ENCODE peak calls at places on chromosomes 11 and 22, in five cellular contexts. G is lower lobe of right lung, D is HCT116, Y is cardiac muscle cell, P is gastrocnemius medialis. U is an unnamed sample.

GRCh38 chr22:21682385-21683175 is 16.8 kb downstream of the PPIL2 start:
- DNase-seq in P (no peak), D (no peak), Y (no peak), G (no peak), U (no peak)

GRCh38 chr11:130831506-130832385 is 84.5 kb downstream of the SNX19 start:
- DNase-seq in D (no peak), Y (no peak), G (no peak), P (no peak), U (no peak)

GRCh38 chr11:111574373-111575230 is 27.6 kb upstream of the SIK2 start:
- DNase-seq in D (no peak), P (no peak), Y (no peak), G (no peak), U (no peak)

GRCh38 chr11:102436546-102436945 is 16.0 kb downstream of the TMEM123 start:
- DNase-seq in D (no peak), G (no peak), Y (peak; percentile 37), P (no peak), U (no peak)

GRCh38 chr11:134332189-134332631 is 422 bp downstream of the GLB1L2 start:
- DNase-seq in Y (no peak), G (no peak), D (no peak), P (no peak), U (no peak)

GRCh38 chr11:64132388-64132771 is 33.5 kb downstream of the MACROD1 start:
- DNase-seq in P (no peak), G (no peak), D (no peak), Y (no peak), U (no peak)

GRCh38 chr11:95108159-95108611 is 18.5 kb downstream of the ENDOD1 start:
- DNase-seq in Y (peak; percentile 81), G (no peak), P (peak; percentile 80), D (no peak), U (no peak)

GRCh38 chr11:43760902-43761301 is 80.4 kb downstream of the HSD17B12 start:
- DNase-seq in D (no peak), Y (no peak), P (no peak), G (no peak), U (no peak)

GRCh38 chr11:120255519-120255866 is 15.6 kb downstream of the POU2F3 start:
- DNase-seq in P (no peak), G (no peak), Y (no peak), D (no peak), U (no peak)

GRCh38 chr22:21445437-21446127 is 21.6 kb upstream of the TMEM191C start:
- DNase-seq in G (peak; percentile 36), P (no peak), D (no peak), Y (no peak), U (peak; percentile 64)

GRCh38 chr11:2789791-2790580 is 90.2 kb upstream of the KCNQ1OT1 start:
- DNase-seq in Y (no peak), G (peak; percentile 27), P (peak; percentile 6), D (no peak), U (peak; percentile 58)

GRCh38 chr11:120793150-120793549 is 230.8 kb upstream of the TBCEL start:
- DNase-seq in P (no peak), D (no peak), G (no peak), Y (no peak), U (no peak)

GRCh38 chr11:102497061-102497460 is 33.5 kb downstream of the MMP7 start:
- DNase-seq in D (no peak), P (no peak), G (no peak), Y (peak; percentile 63), U (no peak)

GRCh38 chr11:42595856-42596255 is 715.9 kb upstream of the API5 start:
- DNase-seq in Y (no peak), P (no peak), D (no peak), G (no peak), U (no peak)

GRCh38 chr22:38724926-38725571 is 19.3 kb downstream of the GTPBP1 start:
- DNase-seq in G (no peak), P (no peak), Y (peak; percentile 44), D (no peak), U (no peak)

GRCh38 chr11:64859542-64860414 is 15.3 kb upstream of the CDC42BPG start:
- DNase-seq in P (no peak), Y (no peak), G (no peak), D (no peak), U (no peak)

GRCh38 chr11:45410391-45411215 is 124.5 kb upstream of the SYT13 start:
- DNase-seq in G (no peak), P (no peak), D (no peak), Y (no peak), U (no peak)

GRCh38 chr11:65871811-65872548 is 620 bp downstream of the EFEMP2 start:
- DNase-seq in P (no peak), Y (peak; percentile 47), G (peak; percentile 57), D (no peak), U (no peak)

GRCh38 chr11:47593492-47593933 is 698 bp downstream of the C1QTNF4 start:
- DNase-seq in P (no peak), D (no peak), G (no peak), Y (no peak), U (no peak)

GRCh38 chr11:15800121-15800800 is 556.1 kb downstream of the SOX6 start:
- DNase-seq in Y (peak; percentile 92), P (peak; percentile 20), D (no peak), G (peak; percentile 69), U (no peak)

GRCh38 chr11:68560216-68560615 is 99.7 kb downstream of the PPP6R3 start:
- DNase-seq in G (no peak), D (no peak), P (no peak), Y (no peak), U (no peak)

GRCh38 chr11:57460017-57460755 is at the start of gene RTN4RL2:
- DNase-seq in G (peak; percentile 61), D (peak; percentile 52), P (no peak), Y (peak; percentile 62), U (no peak)

DNA sequence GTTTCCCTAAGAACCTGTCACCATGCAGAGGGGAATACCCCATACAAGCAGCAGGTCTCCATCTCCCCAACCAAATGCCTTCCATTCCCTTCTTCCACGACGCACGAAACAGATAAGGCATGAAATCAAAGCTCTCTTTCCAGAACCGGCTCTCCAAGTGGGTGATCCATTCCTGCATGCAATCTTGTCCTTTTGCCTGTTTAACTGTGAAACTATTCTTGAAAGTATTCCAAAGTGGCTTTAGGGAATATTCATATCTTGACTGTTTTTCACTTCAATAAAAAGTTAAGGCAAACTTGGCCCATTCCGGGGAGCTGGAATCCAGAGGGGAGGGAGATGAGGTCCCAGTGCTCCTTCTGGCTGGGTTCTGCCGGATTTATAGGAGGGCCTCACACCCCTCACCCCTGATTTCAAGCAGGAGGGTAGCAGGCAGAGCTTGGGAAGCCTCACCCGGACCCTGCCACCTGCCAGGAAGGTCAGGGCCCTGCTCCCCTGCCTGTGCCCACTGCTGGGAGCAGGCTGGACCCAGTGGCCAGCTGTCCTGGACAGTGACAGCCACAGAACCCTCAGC is 60.9 kb downstream of the SCGB1A1 start:
- DNase-seq in Y (peak; percentile 31), G (no peak), D (no peak), P (no peak), U (no peak)
- TF ChIP-seq CTCF in Y (no peak), G (no peak), D (no peak), P (no peak), U (no peak)

DNA sequence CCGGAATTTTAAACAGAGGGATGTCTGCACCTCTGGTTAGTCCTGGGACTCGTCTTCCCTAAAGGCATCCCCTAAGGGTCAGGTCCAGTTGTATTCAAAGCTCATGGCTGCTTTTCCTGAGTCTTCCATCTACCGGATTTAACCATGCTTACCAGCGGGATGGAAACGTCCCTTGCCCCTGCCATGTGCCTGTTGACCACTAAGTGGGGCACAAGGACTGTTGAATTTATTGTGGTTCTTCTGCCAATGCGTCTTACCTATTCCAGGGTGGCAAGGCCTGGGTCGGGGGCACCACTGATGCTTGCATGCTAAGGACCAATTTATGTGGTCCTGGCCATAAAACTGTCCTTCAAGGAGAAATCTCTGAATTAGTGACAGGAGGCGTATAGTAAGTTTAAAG is 25.6 kb downstream of the ANKRD42 start:
- DNase-seq in D (no peak), G (no peak), Y (peak; percentile 7), P (no peak), U (no peak)
- TF ChIP-seq CTCF in D (peak; percentile 36), G (no peak), Y (peak; percentile 29), P (no peak), U (peak; percentile 51)

DNA sequence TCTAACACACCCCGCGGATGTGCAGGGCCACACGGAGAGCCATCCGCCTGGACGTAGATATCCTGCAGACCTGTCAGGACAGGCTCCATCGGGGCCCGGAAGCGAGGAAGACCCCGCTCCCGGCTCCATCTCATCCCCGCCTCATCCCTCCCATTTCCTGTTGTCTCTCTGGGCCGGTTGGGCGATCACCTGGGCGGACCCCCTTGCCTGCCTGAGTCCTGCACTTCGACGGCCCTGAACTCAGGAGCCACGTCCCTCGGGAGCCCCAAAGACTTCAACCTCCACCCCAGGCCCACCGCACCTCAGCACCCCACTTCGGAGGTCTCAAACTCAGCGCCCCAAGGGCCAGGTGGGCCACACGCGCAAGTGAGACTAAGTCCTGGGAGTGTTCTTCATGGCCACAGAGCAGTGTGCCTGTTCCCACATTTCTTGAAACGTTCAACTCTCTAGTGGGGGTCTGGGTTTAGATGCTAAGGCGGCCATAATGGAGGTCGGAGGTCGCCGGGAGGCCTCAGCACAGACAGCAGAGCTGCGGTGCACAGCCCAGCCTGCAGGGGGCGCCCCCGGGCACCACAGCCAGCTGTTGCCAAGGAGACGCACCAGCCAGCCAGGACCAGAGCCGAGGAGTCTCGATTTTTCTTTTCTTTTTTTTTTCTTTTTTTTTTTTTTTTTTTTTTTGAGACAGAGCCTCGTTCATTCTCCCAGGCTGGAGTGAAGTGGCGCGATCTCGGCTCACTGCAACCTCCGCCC is 26.0 kb upstream of the FADD start:
- DNase-seq in D (peak; percentile 16), G (peak; percentile 60), P (no peak), Y (no peak), U (no peak)
- TF ChIP-seq CTCF in D (peak; percentile 89), G (peak; percentile 52), P (peak; percentile 38), Y (peak; percentile 43), U (peak; percentile 76)

GRCh38 chr11:12206529-12206928 is 96.1 kb downstream of the MICAL2 start:
- DNase-seq in P (no peak), Y (no peak), D (no peak), G (no peak), U (no peak)

GRCh38 chr11:12205330-12205729 is 94.9 kb downstream of the MICAL2 start:
- DNase-seq in Y (peak; percentile 70), P (no peak), G (no peak), D (no peak), U (no peak)

GRCh38 chr11:12210200-12210599 is 99.8 kb downstream of the MICAL2 start:
- DNase-seq in G (no peak), P (no peak), D (no peak), Y (no peak), U (no peak)

GRCh38 chr11:12209096-12209495 is 98.7 kb downstream of the MICAL2 start:
- DNase-seq in Y (no peak), D (no peak), P (no peak), G (no peak), U (no peak)

DNA sequence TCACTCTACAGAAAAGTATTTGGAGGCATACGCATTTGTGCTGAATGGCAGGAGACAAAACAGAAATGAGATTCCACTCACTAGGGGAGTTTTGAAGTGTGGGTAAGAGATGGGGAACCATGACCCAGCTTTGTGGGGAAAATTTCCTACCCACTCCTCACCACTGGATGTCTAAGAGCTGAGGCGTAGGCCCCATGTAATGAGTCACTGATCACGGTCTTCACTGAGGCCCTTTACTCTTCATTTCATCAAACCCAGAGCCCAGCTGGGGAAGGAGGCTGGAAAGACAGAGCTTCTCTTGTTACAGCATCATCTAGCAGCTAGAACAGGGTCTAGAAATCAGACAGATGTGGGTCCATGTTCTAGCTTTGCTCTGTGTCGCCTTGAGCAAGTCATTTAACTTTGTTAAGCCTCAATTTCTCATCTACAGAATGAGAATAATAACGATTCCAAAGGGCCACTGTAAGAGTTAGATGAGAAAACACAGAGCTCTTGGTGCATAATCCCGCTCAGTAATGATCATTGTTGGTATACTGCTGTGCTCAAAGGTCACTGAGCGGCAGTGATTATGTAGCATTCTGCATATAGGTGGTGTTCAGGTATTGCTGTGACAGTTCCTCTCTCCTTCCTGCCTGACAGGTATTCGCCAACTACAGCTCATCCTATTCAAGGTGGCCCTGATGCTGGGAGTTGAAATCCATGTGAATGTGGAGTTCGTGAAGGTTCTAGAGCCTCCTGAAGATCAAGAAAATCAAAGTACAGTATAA is 97.2 kb downstream of the MICAL2 start:
- DNase-seq in D (no peak), P (no peak), G (no peak), Y (peak; percentile 52), U (no peak)
- TF ChIP-seq CTCF in D (no peak), P (no peak), G (no peak), Y (no peak), U (no peak)